ENCODE peak calls at places on chromosome 11, in four cellular contexts. T is upper lobe of right lung, H is fibroblast of lung, U is left ventricle myocardium inferior. B is an unnamed sample. For H3K9me3, the result is how much of the 10 kb centered on the place peaks cover.

GRCh38 chr11:134524201-134524600 is 112.2 kb upstream of the B3GAT1 start:
- DNase-seq in T (no peak), U (peak), H (no peak), B (no peak)

GRCh38 chr11:69343401-69344321 is 49.7 kb downstream of the MYEOV start:
- DNase-seq in H (no peak), U (no peak), T (peak), B (no peak)

GRCh38 chr11:31763296-31763695 is 47.8 kb downstream of the PAX6 start:
- DNase-seq in H (no peak), T (no peak), U (no peak), B (no peak)

GRCh38 chr11:65780770-65781151 is at the start of gene AP5B1:
- DNase-seq in H (peak), U (peak), T (peak), B (peak)

GRCh38 chr11:102317099-102317767 is at the start of gene BIRC3:
- DNase-seq in H (peak), T (peak), U (peak), B (peak)

GRCh38 chr11:85682330-85683305 is 3.4 kb downstream of the CCDC89 start:
- DNase-seq in T (peak), U (peak), H (peak), B (peak)

GRCh38 chr11:65590240-65590738 is 5.3 kb downstream of the KCNK7 start:
- DNase-seq in U (peak), T (no peak), H (peak), B (peak)

GRCh38 chr11:43948341-43949185 is 6.1 kb downstream of the C11orf96 start:
- DNase-seq in U (no peak), H (no peak), T (peak), B (no peak)

GRCh38 chr11:1547467-1548098 is 24.5 kb downstream of the DUSP8 start:
- DNase-seq in H (no peak), U (no peak), T (no peak), B (no peak)

GRCh38 chr11:15117751-15118150 is 3.0 kb downstream of the INSC start:
- DNase-seq in H (no peak), U (no peak), T (no peak), B (no peak)

GRCh38 chr11:60717956-60718355 is 6.6 kb upstream of the MS4A18 start:
- DNase-seq in U (no peak), T (no peak), H (no peak), B (no peak)

GRCh38 chr11:71108013-71108865 is 144.1 kb downstream of the SHANK2 start:
- DNase-seq in U (no peak), T (no peak), H (no peak), B (no peak)
- H3K4me3 ChIP-seq in U (no peak), T (no peak), H (no peak), B (no peak)

GRCh38 chr11:27998552-27998951 is 109.4 kb downstream of the KIF18A start:
- DNase-seq in U (no peak), H (no peak), T (no peak), B (no peak)
- H3K9me3 ChIP-seq in U (half or more), H (under half), T (under half), B (under half)

DNA sequence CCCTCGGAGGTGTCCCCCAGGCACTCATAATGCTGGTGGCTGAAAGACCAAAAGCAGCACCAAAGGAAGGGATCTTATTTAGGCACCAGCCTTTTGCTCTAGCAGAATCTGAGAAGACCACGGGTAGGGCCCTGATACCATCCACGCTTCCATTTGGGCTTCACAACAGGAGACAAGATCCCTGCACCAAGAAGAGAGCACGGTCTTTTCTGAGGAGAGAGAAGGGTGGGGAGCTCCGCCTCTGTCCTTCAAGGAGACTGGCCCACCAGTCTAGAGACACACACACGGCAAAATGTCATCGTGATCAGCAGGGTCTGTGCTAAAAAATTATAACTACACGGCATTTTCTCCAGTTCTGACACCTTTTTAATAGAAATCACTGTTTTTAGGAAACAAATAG is 9.8 kb downstream of the LARGE2 start:
- DNase-seq in T (no peak), U (no peak), H (no peak), B (no peak)
- H3K4me3 ChIP-seq in T (no peak), U (no peak), H (no peak), B (no peak)

DNA sequence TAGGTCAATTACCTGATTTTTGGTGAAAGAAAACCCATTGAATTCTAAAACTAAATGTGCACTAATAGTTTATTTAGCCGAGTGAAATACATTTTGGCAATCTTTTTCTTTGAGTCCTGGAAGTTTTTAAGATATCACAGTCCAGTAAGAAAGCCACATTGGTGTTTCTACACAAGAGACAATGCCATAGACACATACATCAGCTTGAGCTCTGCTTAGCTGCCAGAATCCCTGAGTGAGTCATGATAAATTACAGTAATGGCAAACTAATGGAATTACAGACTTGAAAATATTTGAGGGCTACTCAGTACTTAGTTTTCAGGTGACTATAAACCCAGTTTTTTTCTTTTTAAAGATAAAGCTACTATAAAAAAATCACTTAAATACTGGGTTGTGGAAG is 155.4 kb downstream of the OR4C45 start:
- DNase-seq in H (no peak), T (no peak), U (no peak), B (no peak)
- H3K9me3 ChIP-seq in H (under half), T (under half), U (under half), B (under half)

DNA sequence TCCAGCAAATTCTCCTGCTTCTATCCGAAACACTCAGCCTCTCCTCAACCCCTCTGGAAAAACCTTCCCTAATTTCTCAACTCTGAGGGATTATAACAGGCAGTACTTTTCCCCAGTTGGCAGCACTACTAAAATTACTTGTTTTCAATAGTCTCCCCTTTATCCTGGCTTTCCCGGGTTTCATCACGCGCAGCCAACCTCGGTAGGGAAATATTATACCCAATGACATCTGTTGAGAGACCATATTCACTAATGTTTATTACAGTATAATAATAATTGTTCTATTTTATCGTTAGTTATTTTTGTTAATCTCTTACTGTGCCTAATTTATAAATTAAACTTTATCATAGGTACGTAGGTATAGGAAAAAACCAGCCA is 330 bp upstream of the POLD3 start:
- DNase-seq in H (no peak), U (no peak), T (no peak), B (no peak)
- H3K4me3 ChIP-seq in H (peak), U (peak), T (peak), B (peak)

B was measured in testis.